ENCODE peak calls at places on chromosomes 2 and 18, in six cellular contexts. Q is iPS DF 19.7, D is SJCRH30, S is astrocyte of the spinal cord, I is fibroblast of mammary gland, V is posterior vena cava. N is an unnamed sample.

GRCh38 chr2:160337728-160338127 is 137.7 kb upstream of the ITGB6 start:
- DNase-seq in Q (no peak), D (no peak), S (no peak), I (no peak), V (no peak), N (no peak)

GRCh38 chr18:58856881-58857280 is 7.8 kb upstream of the ZNF532 start:
- DNase-seq in Q (no peak), D (no peak), S (no peak), I (peak), V (no peak), N (no peak)

GRCh38 chr2:118134650-118135049 is 46.4 kb downstream of the INSIG2 start:
- DNase-seq in Q (no peak), D (peak), S (no peak), I (no peak), V (no peak), N (no peak)

GRCh38 chr18:65938592-65939372 is 188.0 kb downstream of the CDH7 start:
- DNase-seq in Q (peak), D (peak), S (peak), I (peak), V (no peak), N (no peak)

GRCh38 chr2:149141046-149141445 is 102.5 kb downstream of the LYPD6B start:
- DNase-seq in Q (no peak), D (no peak), S (no peak), I (no peak), V (no peak), N (no peak)

GRCh38 chr18:5237083-5237722 is 40.1 kb upstream of the AKAIN1 start:
- DNase-seq in Q (no peak), D (no peak), S (no peak), I (peak), V (peak), N (no peak)

GRCh38 chr18:46756172-46756558 is 688 bp downstream of the ST8SIA5 start:
- DNase-seq in Q (no peak), D (peak), S (no peak), I (no peak), V (no peak), N (peak)

GRCh38 chr2:185583058-185583816 is 155.4 kb upstream of the FSIP2 start:
- DNase-seq in Q (peak), D (no peak), S (peak), I (peak), V (no peak), N (no peak)

GRCh38 chr2:9256147-9256546 is 49.5 kb downstream of the ASAP2 start:
- DNase-seq in Q (no peak), D (no peak), S (no peak), I (no peak), V (no peak), N (no peak)

GRCh38 chr2:119431976-119432881 is 575 bp downstream of the TMEM37 start:
- DNase-seq in Q (no peak), D (peak), S (peak), I (peak), V (no peak), N (no peak)

GRCh38 chr18:7198326-7198725 is 32.6 kb upstream of the LRRC30 start:
- DNase-seq in Q (no peak), D (no peak), S (no peak), I (no peak), V (no peak), N (no peak)

GRCh38 chr2:209638346-209638745 is 133.3 kb upstream of the UNC80 start:
- DNase-seq in Q (no peak), D (no peak), S (peak), I (peak), V (no peak), N (no peak)

GRCh38 chr18:45755936-45756335 is 32.0 kb downstream of the SLC14A1 start:
- DNase-seq in Q (no peak), D (peak), S (peak), I (peak), V (no peak), N (no peak)

GRCh38 chr2:65381607-65382032 is 50.8 kb downstream of the SPRED2 start:
- DNase-seq in Q (no peak), D (no peak), S (no peak), I (no peak), V (no peak), N (no peak)

GRCh38 chr2:105469781-105470180 is 70.9 kb upstream of the FHL2 start:
- DNase-seq in Q (no peak), D (no peak), S (no peak), I (no peak), V (no peak), N (no peak)

GRCh38 chr2:9002637-9003365 is 683 bp downstream of the MBOAT2 start:
- DNase-seq in Q (no peak), D (peak), S (peak), I (no peak), V (peak), N (no peak)

GRCh38 chr2:176174850-176175728 is 13.4 kb upstream of the HOXD1 start:
- DNase-seq in Q (no peak), D (no peak), S (no peak), I (no peak), V (no peak), N (peak)

GRCh38 chr18:71809711-71810110 is 734.4 kb downstream of the CBLN2 start:
- DNase-seq in Q (no peak), D (no peak), S (no peak), I (no peak), V (no peak), N (no peak)

GRCh38 chr2:159982270-159982669 is 80.1 kb downstream of the PLA2R1 start:
- DNase-seq in Q (no peak), D (no peak), S (peak), I (peak), V (no peak), N (no peak)

GRCh38 chr2:8319219-8319618 is 362.6 kb upstream of the ID2 start:
- DNase-seq in Q (no peak), D (no peak), S (no peak), I (peak), V (no peak), N (no peak)

GRCh38 chr2:71603311-71603794 is 150.0 kb downstream of the DYSF start:
- DNase-seq in Q (no peak), D (no peak), S (no peak), I (no peak), V (peak), N (no peak)

GRCh38 chr2:239456940-239457339 is 56.1 kb upstream of the HDAC4 start:
- DNase-seq in Q (no peak), D (no peak), S (no peak), I (no peak), V (no peak), N (no peak)

GRCh38 chr2:70975237-70975636 is 3.2 kb upstream of the ANKRD53 start:
- DNase-seq in Q (no peak), D (no peak), S (no peak), I (no peak), V (no peak), N (no peak)

GRCh38 chr2:162265666-162266467 is 22.6 kb upstream of the FAP start:
- DNase-seq in Q (no peak), D (no peak), S (peak), I (peak), V (no peak), N (no peak)

GRCh38 chr2:73931531-73932500 is 5.1 kb downstream of the DGUOK start:
- DNase-seq in Q (no peak), D (no peak), S (peak), I (peak), V (no peak), N (no peak)

GRCh38 chr2:174176898-174177297 is 71.4 kb downstream of the OLA1 start:
- DNase-seq in Q (no peak), D (no peak), S (peak), I (peak), V (no peak), N (no peak)

GRCh38 chr2:6896930-6897759 is 19.6 kb downstream of the RSAD2 start:
- DNase-seq in Q (no peak), D (peak), S (peak), I (peak), V (no peak), N (peak)

GRCh38 chr2:9378433-9379371 is 44.6 kb downstream of the ITGB1BP1 start:
- DNase-seq in Q (no peak), D (peak), S (peak), I (peak), V (peak), N (no peak)

GRCh38 chr2:129935118-129935517 is 44.3 kb upstream of the RAB6C start:
- DNase-seq in Q (no peak), D (no peak), S (no peak), I (no peak), V (no peak), N (no peak)

GRCh38 chr18:68219867-68220266 is 495.0 kb downstream of the TMX3 start:
- DNase-seq in Q (no peak), D (no peak), S (no peak), I (no peak), V (no peak), N (no peak)

GRCh38 chr2:205883965-205884364 is 201.7 kb downstream of the NRP2 start:
- DNase-seq in Q (no peak), D (peak), S (no peak), I (no peak), V (no peak), N (no peak)